ENCODE peak calls at places on chromosomes 2 and 18, in five cellular contexts. T is neural progenitor cell; P is osteocyte; Z is A549; M is CD8-positive, alpha-beta T cell. U is an unnamed sample.

GRCh38 chr2:112055110-112055832 is at the start of gene TMEM87B:
- DNase-seq in T (peak), P (peak), Z (peak), M (peak), U (peak)

GRCh38 chr2:9663008-9663879 is 32.4 kb upstream of the YWHAQ start:
- DNase-seq in T (no peak), P (no peak), Z (no peak), M (no peak), U (no peak)

GRCh38 chr2:128414946-128415767 is 96.5 kb upstream of the HS6ST1 start:
- DNase-seq in T (no peak), P (peak), Z (no peak), M (no peak), U (peak)

GRCh38 chr2:232348936-232349335 is 29.6 kb upstream of the ALPP start:
- DNase-seq in T (no peak), P (no peak), Z (no peak), M (no peak), U (no peak)

GRCh38 chr2:27086722-27087446 is at the start of gene KHK:
- DNase-seq in T (peak), P (peak), Z (peak), M (no peak), U (no peak)

GRCh38 chr2:189179607-189179979 is at the start of gene COL5A2:
- DNase-seq in T (peak), P (peak), Z (peak), M (no peak), U (no peak)

GRCh38 chr2:183536714-183537113 is 412.5 kb downstream of the NUP35 start:
- DNase-seq in T (no peak), P (no peak), Z (no peak), M (no peak), U (no peak)

GRCh38 chr2:239026711-239027430 is 179.0 kb downstream of the TWIST2 start:
- DNase-seq in T (peak), P (no peak), Z (no peak), M (no peak), U (no peak)

GRCh38 chr2:229815858-229816257 is 101.5 kb upstream of the DNER start:
- DNase-seq in T (no peak), P (no peak), Z (peak), M (no peak), U (no peak)

GRCh38 chr2:66573866-66574265 is 138.9 kb downstream of the MEIS1 start:
- DNase-seq in T (peak), P (no peak), Z (no peak), M (no peak), U (no peak)

GRCh38 chr2:210478661-210479060 is 2.1 kb upstream of the LANCL1 start:
- DNase-seq in T (no peak), P (no peak), Z (no peak), M (no peak), U (no peak)

DNA sequence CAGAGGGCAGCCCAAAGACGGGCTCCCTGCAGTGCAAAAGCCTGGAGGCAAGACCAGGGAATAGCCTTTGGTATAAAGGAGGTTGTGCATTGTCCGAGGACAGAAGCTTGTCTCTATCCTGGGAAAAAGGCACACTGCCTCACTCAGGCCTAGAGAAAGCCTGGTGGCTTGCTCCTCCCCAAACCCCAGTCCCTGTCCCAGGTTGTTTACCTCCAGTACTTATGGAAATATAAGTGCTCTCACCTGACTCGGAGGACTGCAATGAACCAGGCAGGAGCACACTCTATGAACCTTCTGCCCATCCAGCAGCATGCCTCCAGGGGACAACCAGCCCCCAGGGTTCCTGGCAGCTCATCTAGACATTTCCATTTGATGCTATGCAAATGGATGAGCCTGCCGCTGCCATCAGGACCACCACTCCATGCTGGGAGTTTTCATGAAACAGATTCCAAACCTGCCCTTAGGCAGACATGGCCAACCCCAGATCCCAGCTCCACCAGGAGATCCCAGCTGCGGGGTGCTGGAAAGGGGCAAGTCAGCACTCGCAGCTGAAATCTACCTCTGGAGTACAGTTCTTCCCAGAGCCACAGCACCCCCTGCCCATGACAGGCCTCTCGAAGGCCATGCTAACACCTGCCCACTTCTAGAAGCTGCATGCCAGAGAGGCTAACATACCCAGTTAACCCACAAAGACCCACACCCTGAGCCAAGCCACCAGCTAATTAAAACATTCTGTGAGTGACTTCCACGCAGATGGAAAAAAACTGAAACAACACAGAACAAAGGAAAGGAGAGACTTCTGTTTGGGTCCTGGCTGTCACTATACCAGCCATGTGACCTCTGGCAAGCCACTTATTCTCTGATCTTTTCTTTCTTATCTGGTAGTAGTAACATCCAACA is 101.7 kb downstream of the TTC32 start:
- DNase-seq in T (no peak), P (no peak), Z (no peak), M (no peak), U (no peak)
- TF ChIP-seq CTCF in T (no peak), P (no peak), Z (no peak), M (no peak), U (no peak)

GRCh38 chr2:231326404-231326803 is 69.1 kb upstream of the B3GNT7 start:
- DNase-seq in T (no peak), P (no peak), Z (no peak), M (no peak), U (no peak)
- TF ChIP-seq CTCF in T (no peak), P (no peak), Z (no peak), M (no peak), U (no peak)

DNA sequence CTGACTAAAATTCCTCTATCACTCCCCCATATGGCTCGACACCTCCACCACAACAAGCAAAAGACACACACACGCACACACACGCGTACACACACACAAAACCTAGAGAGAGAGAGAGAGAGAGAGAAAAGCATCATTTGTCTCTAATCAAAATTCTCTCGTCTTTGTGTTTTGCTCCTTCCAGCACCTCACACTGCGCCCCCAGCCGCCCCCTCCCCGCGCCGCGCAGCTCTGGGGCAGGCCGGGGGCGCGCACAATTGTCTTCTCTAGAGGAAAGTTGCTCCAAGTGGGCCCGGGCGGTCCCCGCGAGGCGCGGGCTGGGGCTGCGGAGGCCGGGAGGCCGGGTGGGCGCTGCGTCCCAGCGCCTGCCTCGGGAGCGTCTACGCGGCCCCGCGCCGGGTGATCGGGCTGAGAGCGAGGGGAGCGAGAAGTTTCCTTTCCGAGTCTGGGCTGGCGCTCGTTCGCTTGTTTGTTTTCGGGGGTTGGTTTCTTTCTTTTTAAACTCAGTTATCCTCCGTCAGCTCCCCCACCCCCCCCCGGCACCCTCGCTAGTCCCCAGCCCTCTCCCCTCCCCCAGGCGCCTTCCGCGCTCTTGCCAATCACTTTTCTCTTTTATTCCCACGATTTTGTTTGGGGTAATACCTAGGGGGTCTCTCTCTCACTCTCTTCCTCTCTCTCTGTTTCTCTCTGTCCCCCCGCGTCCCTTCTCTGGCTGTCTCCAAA is 4.1 kb downstream of the ZEB2 start:
- DNase-seq in T (peak), P (peak), Z (no peak), M (peak), U (no peak)
- TF ChIP-seq CTCF in T (no peak), P (no peak), Z (no peak), M (no peak), U (no peak)

GRCh38 chr18:48910972-48911545 is 39.7 kb downstream of the SMAD7 start:
- DNase-seq in T (no peak), P (no peak), Z (no peak), M (no peak), U (no peak)

GRCh38 chr18:48913723-48914122 is 37.0 kb downstream of the SMAD7 start:
- DNase-seq in T (no peak), P (no peak), Z (no peak), M (no peak), U (no peak)

GRCh38 chr18:48914581-48915251 is 36.0 kb downstream of the SMAD7 start:
- DNase-seq in T (no peak), P (no peak), Z (no peak), M (no peak), U (no peak)

GRCh38 chr18:48915621-48916425 is 34.9 kb downstream of the SMAD7 start:
- DNase-seq in T (no peak), P (no peak), Z (no peak), M (no peak), U (no peak)

DNA sequence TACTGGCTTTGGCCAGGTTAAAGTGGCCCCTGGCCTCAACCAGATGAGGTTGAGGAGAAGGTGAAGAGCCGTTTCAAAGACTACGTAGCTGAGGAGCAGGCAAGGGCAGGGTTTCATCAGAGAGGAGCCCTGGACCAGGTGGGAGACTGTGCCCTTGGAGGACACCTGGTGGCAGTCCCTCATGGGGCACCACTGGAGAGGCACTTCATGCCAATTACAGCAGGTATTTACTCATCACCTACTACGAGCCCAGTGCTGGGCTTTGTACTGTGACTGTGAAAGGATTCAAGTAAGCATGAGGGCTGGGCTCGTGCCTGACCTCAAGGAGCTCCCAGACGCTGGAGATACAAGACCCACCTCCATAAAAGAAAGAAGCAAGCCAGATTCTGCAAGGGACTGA is 37.6 kb downstream of the SMAD7 start:
- DNase-seq in T (no peak), P (no peak), Z (no peak), M (peak), U (no peak)
- TF ChIP-seq CTCF in T (no peak), P (no peak), Z (peak), M (peak), U (no peak)

U was measured in type B pancreatic cell.